ENCODE peak calls at places on chromosomes 16 and 17, in eight cellular contexts. R, I, M, Z, X, B, D and E are unnamed samples. For H3K4me1, the result is how much of the 10 kb centered on the place peaks cover.

GRCh38 chr16:12559714-12560113 is 244.0 kb downstream of the CPPED1 start:
- DNase-seq in R (no peak), I (no peak), M (no peak), Z (peak), X (no peak), B (no peak), D (no peak), E (no peak)

GRCh38 chr17:48546187-48546923 is 1.4 kb upstream of the HOXB2 start:
- DNase-seq in R (no peak), I (no peak), M (no peak), Z (peak), X (no peak), B (no peak), D (no peak), E (no peak)

GRCh38 chr17:73589096-73589980 is 54.9 kb downstream of the SDK2 start:
- DNase-seq in R (no peak), I (no peak), M (peak), Z (peak), X (no peak), B (no peak), D (no peak), E (no peak)

GRCh38 chr16:29779474-29779873 is 1.4 kb downstream of the ZG16 start:
- DNase-seq in R (peak), I (no peak), M (peak), Z (no peak), X (no peak), B (no peak), D (no peak), E (no peak)

GRCh38 chr17:7611635-7612293 is 2.9 kb downstream of the FXR2 start:
- DNase-seq in R (no peak), I (no peak), M (no peak), Z (no peak), X (no peak), B (no peak), D (no peak), E (no peak)

GRCh38 chr17:82400830-82401229 is 17.3 kb upstream of the HEXD start:
- DNase-seq in R (peak), I (peak), M (no peak), Z (no peak), X (no peak), B (no peak), D (peak), E (peak)

GRCh38 chr17:36131436-36131835 is 27.8 kb downstream of the CCL4 start:
- DNase-seq in R (no peak), I (no peak), M (no peak), Z (no peak), X (no peak), B (no peak), D (no peak), E (no peak)

GRCh38 chr17:21010705-21011596 is 31.9 kb downstream of the USP22 start:
- DNase-seq in R (peak), I (no peak), M (no peak), Z (no peak), X (no peak), B (no peak), D (no peak), E (no peak)

GRCh38 chr17:48503747-48504146 is 27.1 kb downstream of the HOXB1 start:
- DNase-seq in R (no peak), I (no peak), M (peak), Z (no peak), X (peak), B (no peak), D (no peak), E (no peak)

GRCh38 chr16:54774768-54775167 is 155.9 kb upstream of the IRX5 start:
- DNase-seq in R (no peak), I (no peak), M (no peak), Z (no peak), X (no peak), B (no peak), D (no peak), E (no peak)

GRCh38 chr16:21203155-21203797 is 8.1 kb downstream of the ZP2 start:
- DNase-seq in R (no peak), I (no peak), M (no peak), Z (no peak), X (no peak), B (no peak), D (no peak), E (no peak)

GRCh38 chr16:47855431-47855830 is 300.4 kb downstream of the ABCC12 start:
- DNase-seq in R (no peak), I (no peak), M (no peak), Z (no peak), X (no peak), B (no peak), D (no peak), E (no peak)

GRCh38 chr17:73156887-73157870 is 7.6 kb upstream of the SSTR2 start:
- DNase-seq in R (no peak), I (no peak), M (peak), Z (no peak), X (no peak), B (no peak), D (no peak), E (no peak)

GRCh38 chr16:35207059-35207999 is 1747.9 kb downstream of the TP53TG3F start:
- DNase-seq in R (no peak), I (no peak), M (no peak), Z (no peak), X (no peak), B (no peak), D (no peak), E (no peak)

GRCh38 chr17:81930142-81931125 is 2.9 kb upstream of the MAFG start:
- DNase-seq in R (no peak), I (no peak), M (no peak), Z (peak), X (no peak), B (no peak), D (no peak), E (no peak)

GRCh38 chr17:48351916-48352332 is 78.1 kb downstream of the SKAP1 start:
- DNase-seq in R (no peak), I (peak), M (peak), Z (peak), X (peak), B (peak), D (no peak), E (no peak)

GRCh38 chr17:82601447-82602000 is 46.7 kb downstream of the WDR45B start:
- DNase-seq in R (no peak), I (no peak), M (no peak), Z (no peak), X (no peak), B (no peak), D (peak), E (no peak)

GRCh38 chr16:77599793-77600415 is 122.4 kb upstream of the NUDT7 start:
- DNase-seq in R (no peak), I (no peak), M (no peak), Z (peak), X (peak), B (no peak), D (no peak), E (no peak)

GRCh38 chr17:73833779-73834613 is 189.8 kb upstream of the SDK2 start:
- DNase-seq in R (no peak), I (no peak), M (peak), Z (no peak), X (no peak), B (no peak), D (no peak), E (no peak)

GRCh38 chr16:54926166-54926838 is 4.4 kb upstream of the IRX5 start:
- DNase-seq in R (no peak), I (no peak), M (no peak), Z (peak), X (no peak), B (no peak), D (no peak), E (no peak)

GRCh38 chr17:64183815-64184397 is 54.0 kb upstream of the ERN1 start:
- DNase-seq in R (no peak), I (no peak), M (no peak), Z (peak), X (no peak), B (no peak), D (no peak), E (no peak)

GRCh38 chr16:67456383-67457140 is 24.4 kb downstream of the ATP6V0D1 start:
- DNase-seq in R (no peak), I (no peak), M (peak), Z (peak), X (no peak), B (no peak), D (peak), E (peak)

GRCh38 chr16:35391328-35391727 is 1931.9 kb downstream of the TP53TG3F start:
- DNase-seq in R (no peak), I (no peak), M (peak), Z (peak), X (no peak), B (no peak), D (peak), E (no peak)

GRCh38 chr16:31529398-31530312 is 2.0 kb downstream of the AHSP start:
- DNase-seq in R (no peak), I (no peak), M (peak), Z (peak), X (peak), B (no peak), D (no peak), E (peak)

GRCh38 chr16:31527617-31528287 is at the start of gene AHSP:
- DNase-seq in R (no peak), I (no peak), M (peak), Z (no peak), X (no peak), B (no peak), D (no peak), E (no peak)

GRCh38 chr16:31531096-31531495 is 3.4 kb downstream of the AHSP start:
- DNase-seq in R (no peak), I (no peak), M (no peak), Z (no peak), X (no peak), B (no peak), D (no peak), E (no peak)

GRCh38 chr16:31530405-31530804 is 2.7 kb downstream of the AHSP start:
- DNase-seq in R (no peak), I (no peak), M (no peak), Z (no peak), X (no peak), B (no peak), D (no peak), E (no peak)

GRCh38 chr16:31528726-31529397 is 1.2 kb downstream of the AHSP start:
- DNase-seq in R (no peak), I (no peak), M (peak), Z (peak), X (peak), B (no peak), D (no peak), E (no peak)
- H3K4me1 ChIP-seq in R (under half), I (under half), M (under half), Z (under half), X (under half), B (under half), D (under half), E (under half)

GRCh38 chr16:1220841-1221627 is 4.0 kb downstream of the TPSG1 start:
- DNase-seq in R (no peak), I (no peak), M (no peak), Z (no peak), X (no peak), B (no peak), D (no peak), E (no peak)
- H3K4me3 ChIP-seq in R (no peak), I (no peak), M (no peak), Z (no peak), X (no peak), B (no peak), D (no peak), E (no peak)

GRCh38 chr16:87487361-87487924 is 5.4 kb downstream of the ZCCHC14 start:
- DNase-seq in R (peak), I (peak), M (peak), Z (peak), X (peak), B (peak), D (peak), E (peak)
- H3K4me1 ChIP-seq in R (under half), I (half or more), M (under half), Z (half or more), X (half or more), B (under half), D (half or more), E (half or more)

GRCh38 chr17:39701784-39702422 is 2.0 kb downstream of the ERBB2 start:
- DNase-seq in R (no peak), I (no peak), M (no peak), Z (no peak), X (no peak), B (no peak), D (no peak), E (no peak)

GRCh38 chr17:39702901-39703893 is 3.3 kb downstream of the ERBB2 start:
- DNase-seq in R (no peak), I (no peak), M (no peak), Z (no peak), X (no peak), B (no peak), D (peak), E (no peak)

GRCh38 chr17:39705786-39706348 is 6.0 kb downstream of the ERBB2 start:
- DNase-seq in R (no peak), I (no peak), M (no peak), Z (no peak), X (no peak), B (no peak), D (peak), E (peak)

GRCh38 chr17:39704821-39705551 is 5.1 kb downstream of the ERBB2 start:
- DNase-seq in R (no peak), I (no peak), M (peak), Z (peak), X (no peak), B (no peak), D (no peak), E (no peak)

DNA sequence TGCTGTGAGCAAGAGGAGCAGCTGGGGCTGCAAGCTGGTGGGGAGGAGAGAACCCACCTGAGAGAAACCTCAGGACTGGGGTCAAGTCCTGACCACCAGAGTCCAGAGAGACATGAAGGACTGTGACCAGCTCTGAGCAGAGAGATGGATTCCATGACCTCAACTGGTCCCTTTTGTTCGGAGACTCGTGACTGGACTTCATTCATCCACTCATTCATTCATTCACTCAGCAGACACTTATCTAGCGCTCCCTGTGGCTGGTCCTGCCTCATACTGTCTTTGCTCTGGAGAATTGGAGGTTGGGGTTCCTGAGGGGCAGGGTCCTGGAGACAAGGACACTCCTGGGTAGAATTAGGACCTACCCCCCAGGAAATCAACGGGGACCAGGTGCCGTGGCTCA is 4.0 kb downstream of the ERBB2 start:
- DNase-seq in R (no peak), I (no peak), M (no peak), Z (no peak), X (no peak), B (no peak), D (no peak), E (no peak)
- H3K4me3 ChIP-seq in R (no peak), I (no peak), M (no peak), Z (no peak), X (no peak), B (no peak), D (no peak), E (no peak)

GRCh38 chr17:49987290-49987585 is 7.8 kb downstream of the DLX3 start:
- DNase-seq in R (peak), I (no peak), M (no peak), Z (no peak), X (no peak), B (no peak), D (no peak), E (no peak)
- H3K4me1 ChIP-seq in R (under half), I (under half), M (under half), Z (under half), X (under half), B (under half), D (under half), E (under half)

DNA sequence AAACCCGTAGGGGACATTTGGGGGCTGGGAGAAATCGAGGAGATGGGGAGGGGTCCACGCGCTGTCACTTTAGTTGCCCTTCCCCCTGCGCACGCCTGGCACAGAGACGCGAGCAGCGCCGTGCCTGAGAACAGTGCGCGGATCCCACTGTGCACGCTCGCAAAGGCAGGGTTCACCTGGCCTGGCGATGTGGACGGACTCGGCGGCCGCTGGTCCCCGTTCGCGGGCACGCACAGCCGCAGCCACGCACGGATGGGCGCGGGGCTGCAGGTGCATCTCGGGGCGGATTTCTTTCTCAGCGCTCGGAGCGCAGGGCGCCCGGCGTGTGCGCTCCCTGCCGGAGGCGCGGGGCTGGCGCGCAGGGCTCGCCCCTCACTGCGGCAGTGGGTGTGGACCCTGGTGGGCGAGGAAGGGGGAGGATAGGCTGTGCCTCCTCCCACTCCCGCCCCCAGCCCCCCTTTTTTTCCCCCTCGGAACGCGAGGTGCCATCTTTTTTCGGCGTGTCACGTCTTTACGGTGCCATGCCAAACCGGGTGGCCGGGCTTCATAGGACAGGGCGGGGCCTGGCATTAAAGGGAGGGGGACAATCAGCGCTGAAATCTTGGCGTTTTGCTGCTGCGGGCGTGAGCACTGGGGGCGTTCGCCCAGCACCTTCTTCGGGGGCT is 1.1 kb downstream of the MAPT start:
- DNase-seq in R (no peak), I (peak), M (peak), Z (peak), X (peak), B (peak), D (no peak), E (no peak)
- H3K4me3 ChIP-seq in R (peak), I (peak), M (no peak), Z (peak), X (peak), B (peak), D (peak), E (peak)

GRCh38 chr17:4582691-4583090 is 1.6 kb upstream of the SMTNL2 start:
- DNase-seq in R (no peak), I (no peak), M (no peak), Z (no peak), X (no peak), B (no peak), D (no peak), E (no peak)

GRCh38 chr17:4582101-4582501 is 2.2 kb upstream of the SMTNL2 start:
- DNase-seq in R (peak), I (no peak), M (no peak), Z (no peak), X (no peak), B (no peak), D (no peak), E (no peak)

GRCh38 chr17:4577386-4577993 is 6.8 kb upstream of the SMTNL2 start:
- DNase-seq in R (no peak), I (no peak), M (no peak), Z (no peak), X (no peak), B (no peak), D (peak), E (no peak)

GRCh38 chr17:4579678-4580077 is 4.7 kb upstream of the SMTNL2 start:
- DNase-seq in R (no peak), I (no peak), M (no peak), Z (no peak), X (no peak), B (no peak), D (no peak), E (no peak)

GRCh38 chr17:4580291-4580690 is 4.0 kb upstream of the SMTNL2 start:
- DNase-seq in R (no peak), I (no peak), M (no peak), Z (no peak), X (no peak), B (no peak), D (no peak), E (no peak)
- H3K4me1 ChIP-seq in R (under half), I (under half), M (under half), Z (under half), X (under half), B (under half), D (under half), E (under half)

GRCh38 chr17:17051380-17051779 is 9.1 kb downstream of the MPRIP start:
- DNase-seq in R (no peak), I (no peak), M (no peak), Z (no peak), X (no peak), B (no peak), D (no peak), E (no peak)
- H3K4me3 ChIP-seq in R (no peak), I (no peak), M (no peak), Z (no peak), X (no peak), B (no peak), D (no peak), E (no peak)